ENCODE peak calls at places on chromosomes 6 and 20, in eight cellular contexts. H is fibroblast of pulmonary artery; U is lung; P is HS-27A; J is GM03348; N is cardiac fibroblast; E is stimulated activated CD4-positive, alpha-beta T cell treated with anti-CD3 and anti-CD28 coated beads, TNF-alpha, amount 100 ng/mL, for 24 hours; O is mesenchymal stem cell. M is an unnamed sample.

GRCh38 chr20:5119435-5120188 is at the start of gene PCNA:
- DNase-seq in H (peak), U (peak), P (peak), J (peak), N (peak), E (peak), O (peak), M (peak)

GRCh38 chr6:52975580-52975979 is 19.5 kb downstream of the GSTA4 start:
- DNase-seq in H (no peak), U (no peak), P (no peak), J (peak), N (peak), E (no peak), O (no peak), M (no peak)

GRCh38 chr20:51447097-51447764 is 95.3 kb downstream of the NFATC2 start:
- DNase-seq in H (peak), U (peak), P (peak), J (peak), N (peak), E (no peak), O (peak), M (peak)

GRCh38 chr6:169026175-169026574 is 227.5 kb downstream of the THBS2 start:
- DNase-seq in H (peak), U (no peak), P (no peak), J (no peak), N (peak), E (no peak), O (no peak), M (no peak)

GRCh38 chr20:50787181-50787580 is 7.7 kb upstream of the BCAS4 start:
- DNase-seq in H (no peak), U (no peak), P (no peak), J (no peak), N (no peak), E (no peak), O (no peak), M (no peak)

GRCh38 chr6:83114164-83114563 is 46.7 kb downstream of the DOP1A start:
- DNase-seq in H (peak), U (no peak), P (no peak), J (no peak), N (peak), E (no peak), O (peak), M (no peak)

GRCh38 chr20:20457392-20458126 is 89.7 kb downstream of the INSM1 start:
- DNase-seq in H (peak), U (no peak), P (no peak), J (no peak), N (peak), E (no peak), O (peak), M (peak)

GRCh38 chr6:169857343-169858292 is 106.2 kb downstream of the ERMARD start:
- DNase-seq in H (no peak), U (peak), P (no peak), J (no peak), N (no peak), E (no peak), O (no peak), M (peak)

GRCh38 chr6:37078814-37079213 is 73.4 kb downstream of the FGD2 start:
- DNase-seq in H (no peak), U (no peak), P (no peak), J (no peak), N (no peak), E (no peak), O (no peak), M (peak)

GRCh38 chr20:61311656-61312387 is 59.8 kb downstream of the CDH4 start:
- DNase-seq in H (no peak), U (no peak), P (no peak), J (no peak), N (no peak), E (no peak), O (no peak), M (peak)

GRCh38 chr6:70668499-70668812 is 773 bp downstream of the SMAP1 start:
- DNase-seq in H (peak), U (no peak), P (no peak), J (no peak), N (peak), E (no peak), O (no peak), M (no peak)

GRCh38 chr20:56932575-56933330 is 303.6 kb downstream of the TFAP2C start:
- DNase-seq in H (no peak), U (no peak), P (no peak), J (no peak), N (no peak), E (no peak), O (no peak), M (no peak)

GRCh38 chr6:19880066-19880465 is 42.9 kb downstream of the ID4 start:
- DNase-seq in H (no peak), U (no peak), P (no peak), J (no peak), N (no peak), E (no peak), O (no peak), M (no peak)

GRCh38 chr20:2559641-2560040 is 23.3 kb downstream of the TMC2 start:
- DNase-seq in H (peak), U (peak), P (no peak), J (no peak), N (no peak), E (no peak), O (no peak), M (no peak)

GRCh38 chr6:108114861-108115597 is 40.5 kb upstream of the OSTM1 start:
- DNase-seq in H (peak), U (peak), P (no peak), J (peak), N (peak), E (peak), O (peak), M (peak)

GRCh38 chr20:58112017-58112781 is 116.3 kb downstream of the ANKRD60 start:
- DNase-seq in H (peak), U (peak), P (peak), J (peak), N (peak), E (no peak), O (no peak), M (peak)

GRCh38 chr6:67009818-67010217 is 1302.8 kb upstream of the EYS start:
- DNase-seq in H (no peak), U (no peak), P (no peak), J (no peak), N (no peak), E (no peak), O (no peak), M (no peak)

GRCh38 chr20:44083220-44083933 is 103.6 kb downstream of the JPH2 start:
- DNase-seq in H (peak), U (no peak), P (no peak), J (peak), N (peak), E (no peak), O (no peak), M (no peak)

GRCh38 chr6:11207199-11207968 is 25.1 kb downstream of the NEDD9 start:
- DNase-seq in H (peak), U (peak), P (peak), J (peak), N (peak), E (no peak), O (peak), M (peak)

GRCh38 chr20:63742381-63743024 is 2.9 kb downstream of the SLC2A4RG start:
- DNase-seq in H (no peak), U (no peak), P (no peak), J (no peak), N (no peak), E (no peak), O (no peak), M (peak)

GRCh38 chr6:16483315-16483875 is 245.0 kb downstream of the GMPR start:
- DNase-seq in H (no peak), U (no peak), P (no peak), J (no peak), N (no peak), E (no peak), O (no peak), M (no peak)

GRCh38 chr6:165616116-165616515 is 46.9 kb downstream of the PDE10A start:
- DNase-seq in H (peak), U (no peak), P (no peak), J (no peak), N (peak), E (no peak), O (peak), M (no peak)

GRCh38 chr6:83381949-83382348 is 48.9 kb downstream of the ME1 start:
- DNase-seq in H (no peak), U (no peak), P (no peak), J (no peak), N (no peak), E (no peak), O (peak), M (no peak)

GRCh38 chr6:44806656-44807055 is 419.1 kb downstream of the CDC5L start:
- DNase-seq in H (no peak), U (no peak), P (no peak), J (no peak), N (no peak), E (no peak), O (no peak), M (no peak)

GRCh38 chr6:3943373-3943772 is 94.2 kb downstream of the FAM50B start:
- DNase-seq in H (peak), U (no peak), P (no peak), J (no peak), N (peak), E (no peak), O (peak), M (no peak)

GRCh38 chr20:52049001-52049731 is 142.4 kb downstream of the ZFP64 start:
- DNase-seq in H (peak), U (peak), P (peak), J (peak), N (peak), E (no peak), O (peak), M (peak)

GRCh38 chr6:5898102-5898501 is 108.6 kb downstream of the NRN1 start:
- DNase-seq in H (no peak), U (no peak), P (no peak), J (no peak), N (no peak), E (no peak), O (no peak), M (no peak)

GRCh38 chr20:1121439-1121838 is 3.0 kb downstream of the PSMF1 start:
- DNase-seq in H (no peak), U (no peak), P (no peak), J (no peak), N (peak), E (no peak), O (no peak), M (no peak)

GRCh38 chr6:67000121-67000520 is 1293.1 kb upstream of the EYS start:
- DNase-seq in H (no peak), U (no peak), P (no peak), J (no peak), N (no peak), E (no peak), O (no peak), M (no peak)

GRCh38 chr6:48826884-48827701 is 636.0 kb downstream of the MMUT start:
- DNase-seq in H (peak), U (no peak), P (peak), J (peak), N (peak), E (no peak), O (peak), M (peak)

M was measured in osteoblast.